ENCODE peak calls at places on chromosome 13, in six cellular contexts. S, F, M, Q, H and N are unnamed samples.

GRCh38 chr13:51125495-51126226 is 14.6 kb upstream of the C13orf42 start:
- DNase-seq in H (peak; percentile 40), S (peak; percentile 50), M (peak; percentile 63), F (no peak), Q (peak; percentile 49), N (peak; percentile 28)

GRCh38 chr13:32225494-32225931 is 89.7 kb downstream of the ZAR1L start:
- DNase-seq in S (peak; percentile 90), H (no peak), Q (no peak), F (no peak), M (no peak), N (no peak)

GRCh38 chr13:69243366-69243765 is 864.3 kb upstream of the ATXN8OS start:
- DNase-seq in M (no peak), Q (no peak), F (no peak), S (no peak), H (no peak), N (no peak)

GRCh38 chr13:78102121-78102677 is 183.6 kb upstream of the EDNRB start:
- DNase-seq in F (peak; percentile 56), S (peak; percentile 54), H (no peak), M (no peak), Q (peak; percentile 9), N (peak; percentile 0)

GRCh38 chr13:104008571-104009435 is 942.6 kb upstream of the SLC10A2 start:
- DNase-seq in Q (no peak), F (no peak), H (no peak), S (peak; percentile 94), M (no peak), N (no peak)

GRCh38 chr13:108342369-108343289 is 73.1 kb downstream of the TNFSF13B start:
- DNase-seq in Q (no peak), M (no peak), S (peak; percentile 38), F (no peak), H (peak; percentile 40), N (no peak)

GRCh38 chr13:85417807-85418206 is 381.4 kb downstream of the SLITRK6 start:
- DNase-seq in H (no peak), S (peak; percentile 0), F (no peak), Q (no peak), M (no peak), N (no peak)

GRCh38 chr13:98909016-98909415 is 68.8 kb downstream of the DOCK9 start:
- DNase-seq in S (no peak), M (no peak), F (no peak), H (no peak), Q (no peak), N (no peak)

GRCh38 chr13:51623473-51623872 is 39.2 kb downstream of the WDFY2 start:
- DNase-seq in S (peak; percentile 50), H (no peak), Q (no peak), F (no peak), M (no peak), N (no peak)

GRCh38 chr13:31846182-31846938 is 107.0 kb downstream of the RXFP2 start:
- DNase-seq in F (peak; percentile 95), H (peak; percentile 76), S (peak; percentile 86), M (peak; percentile 93), Q (peak; percentile 83), N (peak; percentile 90)

GRCh38 chr13:24008679-24009078 is 111.4 kb upstream of the C1QTNF9B start:
- DNase-seq in H (no peak), Q (no peak), S (peak; percentile 70), F (no peak), M (no peak), N (peak; percentile 28)

GRCh38 chr13:108508263-108508662 is 121.1 kb upstream of the MYO16 start:
- DNase-seq in Q (no peak), M (no peak), F (no peak), S (peak; percentile 23), H (peak; percentile 29), N (no peak)

GRCh38 chr13:93305886-93306285 is 79.3 kb downstream of the GPC6 start:
- DNase-seq in S (peak; percentile 52), F (no peak), Q (no peak), M (no peak), H (no peak), N (no peak)

GRCh38 chr13:71867101-71867814 is at the start of gene DACH1:
- DNase-seq in M (peak; percentile 49), S (peak; percentile 76), Q (peak; percentile 71), F (peak; percentile 56), H (no peak), N (no peak)

GRCh38 chr13:55999709-56000108 is 1141.0 kb upstream of the PRR20A start:
- DNase-seq in Q (no peak), M (no peak), S (no peak), H (no peak), F (no peak), N (no peak)

GRCh38 chr13:101425156-101425471 is 8.8 kb upstream of the NALCN start:
- DNase-seq in M (no peak), S (no peak), H (no peak), F (no peak), Q (no peak), N (no peak)

GRCh38 chr13:78241278-78241919 is 322.8 kb upstream of the EDNRB start:
- DNase-seq in F (no peak), M (peak; percentile 43), Q (peak; percentile 21), H (no peak), S (peak; percentile 12), N (peak; percentile 23)

GRCh38 chr13:80048802-80049201 is 292.1 kb downstream of the SPRY2 start:
- DNase-seq in H (no peak), S (peak; percentile 98), F (peak; percentile 93), M (peak; percentile 79), Q (peak; percentile 59), N (peak; percentile 89)

GRCh38 chr13:111539791-111540446 is 219.5 kb downstream of the TEX29 start:
- DNase-seq in M (no peak), F (no peak), Q (no peak), H (no peak), S (no peak), N (no peak)

GRCh38 chr13:59701261-59701660 is 462.5 kb downstream of the DIAPH3 start:
- DNase-seq in M (no peak), H (no peak), Q (no peak), S (no peak), F (no peak), N (no peak)

GRCh38 chr13:109973279-109973678 is 186.9 kb upstream of the IRS2 start:
- DNase-seq in S (no peak), F (no peak), H (no peak), Q (no peak), M (no peak), N (no peak)

GRCh38 chr13:106246817-106247216 is 288.6 kb downstream of the EFNB2 start:
- DNase-seq in H (no peak), M (no peak), F (no peak), Q (no peak), S (no peak), N (no peak)

GRCh38 chr13:78409172-78409571 is 194.2 kb downstream of the POU4F1 start:
- DNase-seq in Q (no peak), F (no peak), S (no peak), M (no peak), H (no peak), N (no peak)

GRCh38 chr13:50766043-50766442 is 77.4 kb downstream of the DLEU7 start:
- DNase-seq in H (no peak), S (no peak), M (no peak), F (no peak), Q (no peak), N (no peak)

GRCh38 chr13:106349080-106349841 is 186.2 kb downstream of the EFNB2 start:
- DNase-seq in S (peak; percentile 71), F (no peak), H (no peak), M (peak; percentile 48), Q (peak; percentile 69), N (no peak)

DNA sequence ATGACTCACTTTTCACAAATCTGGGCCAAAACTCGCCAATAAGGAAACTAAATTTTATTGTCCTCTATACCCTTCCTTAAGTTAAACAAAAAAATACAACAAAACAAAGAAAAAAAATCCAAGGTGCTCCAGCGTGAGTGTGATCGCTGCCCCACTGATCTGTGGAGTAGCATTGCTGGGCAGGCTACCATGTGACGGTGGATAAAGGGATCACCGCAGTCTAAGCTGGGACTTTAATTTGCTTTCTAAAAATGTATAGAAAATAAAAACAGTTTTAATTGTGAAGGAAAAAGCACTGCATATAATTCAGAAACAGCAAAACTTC is 92.9 kb downstream of the FLT1 start:
- DNase-seq in F (no peak), M (no peak), H (no peak), Q (no peak), S (no peak), N (peak; percentile 5)
- H3K36me3 ChIP-seq in F (peaks cover 39% of the 10 kb centered on the region), M (peaks cover 9% of the 10 kb centered on the region), H (no peaks in the 10 kb centered on the region), Q (no peaks in the 10 kb centered on the region), S (no peaks in the 10 kb centered on the region), N (no peaks in the 10 kb centered on the region)

GRCh38 chr13:47087841-47088240 is 191.0 kb upstream of the HTR2A start:
- DNase-seq in S (peak; percentile 85), M (no peak), Q (no peak), F (no peak), H (no peak), N (no peak)
- H3K4me3 ChIP-seq in S (no peak overlapping the region), M (no peak overlapping the region), Q (no peak overlapping the region), F (no peak overlapping the region), H (no peak overlapping the region), N (no peak overlapping the region)

GRCh38 chr13:45479661-45480060 is 14.9 kb downstream of the COG3 start:
- DNase-seq in H (no peak), Q (no peak), S (no peak), F (no peak), M (no peak), N (no peak)
- H3K36me3 ChIP-seq in H (peaks cover 28% of the 10 kb centered on the region), Q (peaks cover 37% of the 10 kb centered on the region), S (no peaks in the 10 kb centered on the region), F (peaks cover 83% of the 10 kb centered on the region), M (peaks cover 61% of the 10 kb centered on the region), N (peaks cover 42% of the 10 kb centered on the region)

DNA sequence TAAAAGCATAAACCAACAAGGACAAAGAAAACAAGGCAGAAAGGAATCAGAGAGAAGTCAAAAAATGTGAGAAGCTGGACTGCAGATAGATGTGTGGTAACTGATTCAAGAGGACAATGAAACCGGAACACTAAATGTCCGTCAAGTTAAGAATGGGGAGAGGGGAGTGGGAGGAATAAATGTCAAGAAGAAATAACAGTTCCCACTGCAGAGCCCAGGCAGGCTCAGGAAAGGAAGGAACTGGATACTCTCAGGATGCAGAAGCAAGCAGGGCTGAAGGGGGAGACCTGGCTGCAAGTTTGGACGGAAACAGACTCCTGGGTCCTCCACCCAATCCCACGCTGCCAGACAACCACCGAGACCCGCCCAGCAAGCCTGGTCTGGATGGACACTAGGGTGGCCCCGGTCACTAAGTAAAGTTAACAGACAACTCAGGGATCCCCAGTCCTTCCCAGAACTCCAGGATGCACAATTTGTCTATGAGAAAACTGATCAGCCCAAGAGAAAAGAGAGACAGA is 18.1 kb downstream of the TUBGCP3 start:
- DNase-seq in M (no peak), Q (no peak), H (no peak), F (no peak), S (no peak), N (no peak)
- H3K4me3 ChIP-seq in M (no peak overlapping the region), Q (no peak overlapping the region), H (no peak overlapping the region), F (no peak overlapping the region), S (no peak overlapping the region), N (no peak overlapping the region)